ENCODE peak calls at places on chromosomes 2 and 18, in ten cellular contexts. One of them, this sample, is unnamed.

GRCh38 chr2:60948926-60949579 is 67.7 kb downstream of the REL start:
- DNase-seq in CD4-positive, CD25-positive, alpha-beta regulatory T cell: peak
- DNase-seq in right atrium auricular region: no peak
- DNase-seq in frontal cortex: no peak
- DNase-seq in epithelial cell of esophagus: peak
- DNase-seq in NCI-H748 treated with DMSO at 0.1 percent for 48 hours: no peak
- DNase-seq in astrocyte of the spinal cord: peak
- DNase-seq in NCI-H345: no peak
- DNase-seq in GDM1: no peak
- DNase-seq in AG04449: no peak
- DNase-seq in this sample: peak

GRCh38 chr2:225177098-225177497 is 134.8 kb upstream of the DOCK10 start:
- DNase-seq in CD4-positive, CD25-positive, alpha-beta regulatory T cell: no peak
- DNase-seq in right atrium auricular region: no peak
- DNase-seq in frontal cortex: no peak
- DNase-seq in epithelial cell of esophagus: peak
- DNase-seq in NCI-H748 treated with DMSO at 0.1 percent for 48 hours: no peak
- DNase-seq in astrocyte of the spinal cord: peak
- DNase-seq in NCI-H345: no peak
- DNase-seq in GDM1: no peak
- DNase-seq in AG04449: peak
- DNase-seq in this sample: peak

GRCh38 chr2:220198911-220199310 is 571.5 kb downstream of the SLC4A3 start:
- DNase-seq in CD4-positive, CD25-positive, alpha-beta regulatory T cell: no peak
- DNase-seq in right atrium auricular region: no peak
- DNase-seq in frontal cortex: peak
- DNase-seq in epithelial cell of esophagus: peak
- DNase-seq in NCI-H748 treated with DMSO at 0.1 percent for 48 hours: no peak
- DNase-seq in astrocyte of the spinal cord: peak
- DNase-seq in NCI-H345: no peak
- DNase-seq in GDM1: no peak
- DNase-seq in AG04449: peak
- DNase-seq in this sample: peak

GRCh38 chr2:207252979-207253640 is 87.4 kb upstream of the KLF7 start:
- DNase-seq in CD4-positive, CD25-positive, alpha-beta regulatory T cell: no peak
- DNase-seq in right atrium auricular region: no peak
- DNase-seq in frontal cortex: peak
- DNase-seq in epithelial cell of esophagus: no peak
- DNase-seq in NCI-H748 treated with DMSO at 0.1 percent for 48 hours: peak
- DNase-seq in astrocyte of the spinal cord: no peak
- DNase-seq in NCI-H345: peak
- DNase-seq in GDM1: no peak
- DNase-seq in AG04449: no peak
- DNase-seq in this sample: no peak

GRCh38 chr18:22113144-22113813 is 56.1 kb upstream of the GATA6 start:
- DNase-seq in CD4-positive, CD25-positive, alpha-beta regulatory T cell: no peak
- DNase-seq in right atrium auricular region: no peak
- DNase-seq in frontal cortex: no peak
- DNase-seq in epithelial cell of esophagus: no peak
- DNase-seq in NCI-H748 treated with DMSO at 0.1 percent for 48 hours: no peak
- DNase-seq in astrocyte of the spinal cord: no peak
- DNase-seq in NCI-H345: no peak
- DNase-seq in GDM1: no peak
- DNase-seq in AG04449: no peak
- DNase-seq in this sample: no peak

GRCh38 chr2:66437055-66437454 is 2.1 kb downstream of the MEIS1 start:
- DNase-seq in CD4-positive, CD25-positive, alpha-beta regulatory T cell: no peak
- DNase-seq in right atrium auricular region: no peak
- DNase-seq in frontal cortex: no peak
- DNase-seq in epithelial cell of esophagus: no peak
- DNase-seq in NCI-H748 treated with DMSO at 0.1 percent for 48 hours: no peak
- DNase-seq in astrocyte of the spinal cord: peak
- DNase-seq in NCI-H345: no peak
- DNase-seq in GDM1: no peak
- DNase-seq in AG04449: no peak
- DNase-seq in this sample: no peak

GRCh38 chr2:235639387-235639786 is 145.5 kb downstream of the AGAP1 start:
- DNase-seq in CD4-positive, CD25-positive, alpha-beta regulatory T cell: no peak
- DNase-seq in right atrium auricular region: peak
- DNase-seq in frontal cortex: peak
- DNase-seq in epithelial cell of esophagus: peak
- DNase-seq in NCI-H748 treated with DMSO at 0.1 percent for 48 hours: no peak
- DNase-seq in astrocyte of the spinal cord: peak
- DNase-seq in NCI-H345: no peak
- DNase-seq in GDM1: no peak
- DNase-seq in AG04449: peak
- DNase-seq in this sample: peak

GRCh38 chr18:36663312-36663711 is 165.5 kb downstream of the TPGS2 start:
- DNase-seq in CD4-positive, CD25-positive, alpha-beta regulatory T cell: no peak
- DNase-seq in right atrium auricular region: no peak
- DNase-seq in frontal cortex: no peak
- DNase-seq in epithelial cell of esophagus: peak
- DNase-seq in NCI-H748 treated with DMSO at 0.1 percent for 48 hours: no peak
- DNase-seq in astrocyte of the spinal cord: no peak
- DNase-seq in NCI-H345: no peak
- DNase-seq in GDM1: no peak
- DNase-seq in AG04449: no peak
- DNase-seq in this sample: no peak

GRCh38 chr2:236569593-236569973 is at the start of gene ACKR3:
- DNase-seq in CD4-positive, CD25-positive, alpha-beta regulatory T cell: peak
- DNase-seq in right atrium auricular region: peak
- DNase-seq in frontal cortex: peak
- DNase-seq in epithelial cell of esophagus: peak
- DNase-seq in NCI-H748 treated with DMSO at 0.1 percent for 48 hours: peak
- DNase-seq in astrocyte of the spinal cord: peak
- DNase-seq in NCI-H345: peak
- DNase-seq in GDM1: peak
- DNase-seq in AG04449: peak
- DNase-seq in this sample: peak

GRCh38 chr2:88999365-88999764 is 307.9 kb downstream of the RPIA start:
- DNase-seq in CD4-positive, CD25-positive, alpha-beta regulatory T cell: no peak
- DNase-seq in right atrium auricular region: no peak
- DNase-seq in frontal cortex: no peak
- DNase-seq in epithelial cell of esophagus: no peak
- DNase-seq in NCI-H748 treated with DMSO at 0.1 percent for 48 hours: no peak
- DNase-seq in astrocyte of the spinal cord: no peak
- DNase-seq in NCI-H345: no peak
- DNase-seq in GDM1: no peak
- DNase-seq in AG04449: no peak
- DNase-seq in this sample: no peak

GRCh38 chr2:104332733-104333132 is 521.2 kb upstream of the POU3F3 start:
- DNase-seq in CD4-positive, CD25-positive, alpha-beta regulatory T cell: no peak
- DNase-seq in right atrium auricular region: no peak
- DNase-seq in frontal cortex: no peak
- DNase-seq in epithelial cell of esophagus: peak
- DNase-seq in NCI-H748 treated with DMSO at 0.1 percent for 48 hours: no peak
- DNase-seq in astrocyte of the spinal cord: peak
- DNase-seq in NCI-H345: no peak
- DNase-seq in GDM1: no peak
- DNase-seq in AG04449: no peak
- DNase-seq in this sample: no peak

GRCh38 chr2:26173596-26174482 is 951 bp downstream of the GAREM2 start:
- DNase-seq in CD4-positive, CD25-positive, alpha-beta regulatory T cell: no peak
- DNase-seq in right atrium auricular region: no peak
- DNase-seq in frontal cortex: peak
- DNase-seq in epithelial cell of esophagus: no peak
- DNase-seq in NCI-H748 treated with DMSO at 0.1 percent for 48 hours: no peak
- DNase-seq in astrocyte of the spinal cord: no peak
- DNase-seq in NCI-H345: peak
- DNase-seq in GDM1: no peak
- DNase-seq in AG04449: no peak
- DNase-seq in this sample: no peak

GRCh38 chr18:44682181-44682870 is 1.6 kb downstream of the SETBP1 start:
- DNase-seq in CD4-positive, CD25-positive, alpha-beta regulatory T cell: no peak
- DNase-seq in right atrium auricular region: no peak
- DNase-seq in frontal cortex: no peak
- DNase-seq in epithelial cell of esophagus: peak
- DNase-seq in NCI-H748 treated with DMSO at 0.1 percent for 48 hours: peak
- DNase-seq in astrocyte of the spinal cord: no peak
- DNase-seq in NCI-H345: peak
- DNase-seq in GDM1: no peak
- DNase-seq in AG04449: no peak
- DNase-seq in this sample: peak

GRCh38 chr2:219570924-219571310 is 422 bp downstream of the OBSL1 start:
- DNase-seq in CD4-positive, CD25-positive, alpha-beta regulatory T cell: no peak
- DNase-seq in right atrium auricular region: no peak
- DNase-seq in frontal cortex: no peak
- DNase-seq in epithelial cell of esophagus: no peak
- DNase-seq in NCI-H748 treated with DMSO at 0.1 percent for 48 hours: no peak
- DNase-seq in astrocyte of the spinal cord: peak
- DNase-seq in NCI-H345: no peak
- DNase-seq in GDM1: no peak
- DNase-seq in AG04449: no peak
- DNase-seq in this sample: peak

GRCh38 chr2:209426432-209426831 is 2.6 kb downstream of the MAP2 start:
- DNase-seq in CD4-positive, CD25-positive, alpha-beta regulatory T cell: no peak
- DNase-seq in right atrium auricular region: no peak
- DNase-seq in frontal cortex: no peak
- DNase-seq in epithelial cell of esophagus: peak
- DNase-seq in NCI-H748 treated with DMSO at 0.1 percent for 48 hours: peak
- DNase-seq in astrocyte of the spinal cord: peak
- DNase-seq in NCI-H345: peak
- DNase-seq in GDM1: no peak
- DNase-seq in AG04449: no peak
- DNase-seq in this sample: peak

GRCh38 chr2:27959496-27959895 is 69.0 kb downstream of the BABAM2 start:
- DNase-seq in CD4-positive, CD25-positive, alpha-beta regulatory T cell: no peak
- DNase-seq in right atrium auricular region: no peak
- DNase-seq in frontal cortex: peak
- DNase-seq in epithelial cell of esophagus: peak
- DNase-seq in NCI-H748 treated with DMSO at 0.1 percent for 48 hours: no peak
- DNase-seq in astrocyte of the spinal cord: peak
- DNase-seq in NCI-H345: no peak
- DNase-seq in GDM1: no peak
- DNase-seq in AG04449: no peak
- DNase-seq in this sample: peak

GRCh38 chr2:42722328-42723190 is 41.4 kb downstream of the OXER1 start:
- DNase-seq in CD4-positive, CD25-positive, alpha-beta regulatory T cell: peak
- DNase-seq in right atrium auricular region: peak
- DNase-seq in frontal cortex: peak
- DNase-seq in epithelial cell of esophagus: peak
- DNase-seq in NCI-H748 treated with DMSO at 0.1 percent for 48 hours: no peak
- DNase-seq in astrocyte of the spinal cord: peak
- DNase-seq in NCI-H345: peak
- DNase-seq in GDM1: peak
- DNase-seq in AG04449: peak
- DNase-seq in this sample: peak

GRCh38 chr18:74489631-74490030 is 6.5 kb upstream of the CNDP2 start:
- DNase-seq in CD4-positive, CD25-positive, alpha-beta regulatory T cell: no peak
- DNase-seq in right atrium auricular region: no peak
- DNase-seq in frontal cortex: no peak
- DNase-seq in epithelial cell of esophagus: no peak
- DNase-seq in NCI-H748 treated with DMSO at 0.1 percent for 48 hours: no peak
- DNase-seq in astrocyte of the spinal cord: peak
- DNase-seq in NCI-H345: no peak
- DNase-seq in GDM1: no peak
- DNase-seq in AG04449: no peak
- DNase-seq in this sample: no peak

GRCh38 chr2:88227446-88227845 is 57.3 kb downstream of the THNSL2 start:
- DNase-seq in CD4-positive, CD25-positive, alpha-beta regulatory T cell: no peak
- DNase-seq in right atrium auricular region: no peak
- DNase-seq in frontal cortex: no peak
- DNase-seq in epithelial cell of esophagus: peak
- DNase-seq in NCI-H748 treated with DMSO at 0.1 percent for 48 hours: no peak
- DNase-seq in astrocyte of the spinal cord: peak
- DNase-seq in NCI-H345: no peak
- DNase-seq in GDM1: no peak
- DNase-seq in AG04449: no peak
- DNase-seq in this sample: no peak

GRCh38 chr2:16209799-16210198 is 269.4 kb downstream of the MYCN start:
- DNase-seq in CD4-positive, CD25-positive, alpha-beta regulatory T cell: no peak
- DNase-seq in right atrium auricular region: no peak
- DNase-seq in frontal cortex: no peak
- DNase-seq in epithelial cell of esophagus: no peak
- DNase-seq in NCI-H748 treated with DMSO at 0.1 percent for 48 hours: no peak
- DNase-seq in astrocyte of the spinal cord: no peak
- DNase-seq in NCI-H345: no peak
- DNase-seq in GDM1: peak
- DNase-seq in AG04449: no peak
- DNase-seq in this sample: no peak

GRCh38 chr2:121376851-121377250 is 91.8 kb upstream of the TFCP2L1 start:
- DNase-seq in CD4-positive, CD25-positive, alpha-beta regulatory T cell: no peak
- DNase-seq in right atrium auricular region: no peak
- DNase-seq in frontal cortex: no peak
- DNase-seq in epithelial cell of esophagus: no peak
- DNase-seq in NCI-H748 treated with DMSO at 0.1 percent for 48 hours: no peak
- DNase-seq in astrocyte of the spinal cord: no peak
- DNase-seq in NCI-H345: no peak
- DNase-seq in GDM1: no peak
- DNase-seq in AG04449: no peak
- DNase-seq in this sample: no peak

GRCh38 chr2:71710367-71710766 is 257.0 kb downstream of the DYSF start:
- DNase-seq in CD4-positive, CD25-positive, alpha-beta regulatory T cell: no peak
- DNase-seq in right atrium auricular region: no peak
- DNase-seq in frontal cortex: no peak
- DNase-seq in epithelial cell of esophagus: no peak
- DNase-seq in NCI-H748 treated with DMSO at 0.1 percent for 48 hours: no peak
- DNase-seq in astrocyte of the spinal cord: no peak
- DNase-seq in NCI-H345: no peak
- DNase-seq in GDM1: no peak
- DNase-seq in AG04449: no peak
- DNase-seq in this sample: no peak

GRCh38 chr2:121634354-121635307 is 14.6 kb downstream of the CLASP1 start:
- DNase-seq in CD4-positive, CD25-positive, alpha-beta regulatory T cell: no peak
- DNase-seq in right atrium auricular region: no peak
- DNase-seq in frontal cortex: no peak
- DNase-seq in epithelial cell of esophagus: peak
- DNase-seq in NCI-H748 treated with DMSO at 0.1 percent for 48 hours: peak
- DNase-seq in astrocyte of the spinal cord: peak
- DNase-seq in NCI-H345: peak
- DNase-seq in GDM1: no peak
- DNase-seq in AG04449: no peak
- DNase-seq in this sample: peak

GRCh38 chr18:24014986-24015896 is 687 bp downstream of the TTC39C start:
- DNase-seq in CD4-positive, CD25-positive, alpha-beta regulatory T cell: peak
- DNase-seq in right atrium auricular region: peak
- DNase-seq in frontal cortex: peak
- DNase-seq in epithelial cell of esophagus: peak
- DNase-seq in NCI-H748 treated with DMSO at 0.1 percent for 48 hours: peak
- DNase-seq in astrocyte of the spinal cord: peak
- DNase-seq in NCI-H345: peak
- DNase-seq in GDM1: no peak
- DNase-seq in AG04449: no peak
- DNase-seq in this sample: peak

GRCh38 chr2:113922784-113923183 is 32.9 kb downstream of the ACTR3 start:
- DNase-seq in CD4-positive, CD25-positive, alpha-beta regulatory T cell: no peak
- DNase-seq in right atrium auricular region: no peak
- DNase-seq in frontal cortex: no peak
- DNase-seq in epithelial cell of esophagus: no peak
- DNase-seq in NCI-H748 treated with DMSO at 0.1 percent for 48 hours: no peak
- DNase-seq in astrocyte of the spinal cord: no peak
- DNase-seq in NCI-H345: no peak
- DNase-seq in GDM1: no peak
- DNase-seq in AG04449: no peak
- DNase-seq in this sample: no peak

GRCh38 chr2:17058772-17059402 is 393.3 kb upstream of the CYRIA start:
- DNase-seq in CD4-positive, CD25-positive, alpha-beta regulatory T cell: no peak
- DNase-seq in right atrium auricular region: no peak
- DNase-seq in frontal cortex: no peak
- DNase-seq in epithelial cell of esophagus: peak
- DNase-seq in NCI-H748 treated with DMSO at 0.1 percent for 48 hours: no peak
- DNase-seq in astrocyte of the spinal cord: peak
- DNase-seq in NCI-H345: peak
- DNase-seq in GDM1: no peak
- DNase-seq in AG04449: no peak
- DNase-seq in this sample: no peak

This sample was measured in mammary epithelial cell.